ENCODE peak calls at places on chromosomes 12 and 14, in eight cellular contexts. U is stomach; N is NCI-H510A; O is midbrain; K is stimulated activated CD4-positive, alpha-beta T cell treated with anti-CD3 and anti-CD28 coated beads, Interleukin-2, amount 100 ng/mL, for 48 hours; P is brain microvascular endothelial cell; A is lung; I is NCI-H1417 treated with DMSO at 0.1 percent for 48 hours. E is an unnamed sample.
A peak's percentile ranks its signal among the peaks of the same experiment; 100 is the strongest.

GRCh38 chr12:89349814-89350213 is 2.5 kb downstream of the DUSP6 start:
- DNase-seq in I (no peak), N (peak; percentile 27), P (peak; percentile 55), U (no peak), O (peak; percentile 44), A (peak; percentile 65), K (no peak), E (peak; percentile 91)

GRCh38 chr12:99131761-99132199 is 486.7 kb downstream of the APAF1 start:
- DNase-seq in K (no peak), U (no peak), N (no peak), A (no peak), P (peak; percentile 83), O (peak; percentile 9), I (no peak), E (peak; percentile 88)

GRCh38 chr14:68146812-68147211 is 327.2 kb downstream of the RAD51B start:
- DNase-seq in O (no peak), P (peak; percentile 94), U (no peak), K (no peak), A (peak; percentile 70), N (no peak), I (no peak), E (no peak)

GRCh38 chr14:33229269-33229924 is 290.7 kb downstream of the NPAS3 start:
- DNase-seq in U (no peak), K (no peak), N (no peak), A (no peak), I (no peak), P (no peak), O (peak; percentile 88), E (no peak)

GRCh38 chr12:108967869-108968540 is 52.9 kb downstream of the SVOP start:
- DNase-seq in O (peak; percentile 6), A (no peak), P (peak; percentile 4), K (no peak), N (no peak), I (no peak), U (no peak), E (peak; percentile 86)

GRCh38 chr12:57739387-57739786 is 845 bp upstream of the AGAP2 start:
- DNase-seq in N (no peak), A (no peak), K (no peak), P (no peak), I (no peak), U (no peak), O (no peak), E (no peak)

GRCh38 chr14:98018626-98019025 is 1221.4 kb downstream of the VRK1 start:
- DNase-seq in P (no peak), A (no peak), O (no peak), I (no peak), K (no peak), N (no peak), U (no peak), E (peak; percentile 1)

GRCh38 chr14:49892301-49892635 is 614 bp upstream of the ARF6 start:
- DNase-seq in U (peak; percentile 57), I (peak; percentile 49), A (peak; percentile 60), P (peak; percentile 76), N (peak; percentile 30), K (no peak), O (peak; percentile 71), E (peak; percentile 60)

GRCh38 chr14:62670526-62670925 is 374.7 kb downstream of the KCNH5 start:
- DNase-seq in K (no peak), I (no peak), U (no peak), A (no peak), O (no peak), P (no peak), N (no peak), E (no peak)

GRCh38 chr12:40141996-40142395 is 36.1 kb upstream of the SLC2A13 start:
- DNase-seq in U (no peak), I (no peak), O (no peak), P (no peak), N (no peak), A (no peak), K (no peak), E (no peak)

GRCh38 chr12:12004524-12004923 is 66.2 kb upstream of the BCL2L14 start:
- DNase-seq in N (no peak), O (no peak), P (no peak), A (no peak), I (peak; percentile 58), K (no peak), U (no peak), E (no peak)

GRCh38 chr12:68240079-68240478 is 13.3 kb downstream of the IL22 start:
- DNase-seq in A (no peak), K (no peak), P (peak; percentile 90), N (no peak), I (no peak), O (no peak), U (no peak), E (no peak)

GRCh38 chr12:60333461-60333860 is 737.6 kb downstream of the SLC16A7 start:
- DNase-seq in I (no peak), A (no peak), N (no peak), K (no peak), U (no peak), P (peak; percentile 39), O (no peak), E (no peak)

GRCh38 chr14:54503476-54503875 is 6.2 kb upstream of the CGRRF1 start:
- DNase-seq in A (no peak), O (no peak), N (no peak), P (peak; percentile 46), I (no peak), K (no peak), U (no peak), E (peak; percentile 34)

GRCh38 chr12:31215521-31216232 is 110.3 kb downstream of the SINHCAF start:
- DNase-seq in A (no peak), N (no peak), K (no peak), U (no peak), O (no peak), P (no peak), I (no peak), E (no peak)

GRCh38 chr14:101595349-101595748 is 34.1 kb downstream of the DIO3 start:
- DNase-seq in O (no peak), P (no peak), A (no peak), N (no peak), U (no peak), I (no peak), K (no peak), E (no peak)

GRCh38 chr12:130955238-130955816 is 1.6 kb downstream of the ADGRD1 start:
- DNase-seq in N (no peak), I (no peak), U (no peak), P (no peak), O (no peak), K (no peak), A (no peak), E (no peak)

E was measured in GM23338.